ENCODE peak calls at places on chromosomes 12 and 14, in four cellular contexts. J, T, H and Q are unnamed samples.

GRCh38 chr14:70828188-70828587 is 18.9 kb upstream of the MAP3K9 start:
- DNase-seq in J (no peak), T (no peak), H (no peak), Q (no peak)

GRCh38 chr14:36315159-36315853 is 5.1 kb downstream of the MBIP start:
- DNase-seq in J (no peak), T (no peak), H (no peak), Q (no peak)

GRCh38 chr14:75188520-75189267 is 12.3 kb upstream of the TMED10 start:
- DNase-seq in J (peak), T (no peak), H (peak), Q (no peak)

GRCh38 chr12:132647858-132648257 is 29.3 kb downstream of the P2RX2 start:
- DNase-seq in J (no peak), T (no peak), H (no peak), Q (no peak)

GRCh38 chr12:52649066-52649465 is 2.9 kb downstream of the KRT2 start:
- DNase-seq in J (no peak), T (no peak), H (no peak), Q (no peak)

GRCh38 chr12:90908465-90908864 is 46.5 kb downstream of the CCER1 start:
- DNase-seq in J (no peak), T (no peak), H (no peak), Q (no peak)

GRCh38 chr12:122960193-122960569 is 6.1 kb downstream of the ABCB9 start:
- DNase-seq in J (no peak), T (no peak), H (no peak), Q (no peak)

GRCh38 chr12:15728118-15728598 is 61.0 kb downstream of the EPS8 start:
- DNase-seq in J (no peak), T (no peak), H (no peak), Q (no peak)

GRCh38 chr12:112584266-112584722 is 165.5 kb downstream of the PTPN11 start:
- DNase-seq in J (no peak), T (no peak), H (no peak), Q (no peak)

GRCh38 chr14:101194356-101195308 is 291.1 kb upstream of the RTL1 start:
- DNase-seq in J (no peak), T (no peak), H (no peak), Q (no peak)

GRCh38 chr12:67155863-67156262 is 113.3 kb upstream of the CAND1 start:
- DNase-seq in J (no peak), T (no peak), H (no peak), Q (no peak)

GRCh38 chr14:102776761-102777710 is at the start of gene TRAF3:
- DNase-seq in J (peak), T (peak), H (peak), Q (peak)

GRCh38 chr14:65703996-65704395 is 291.5 kb downstream of the FUT8 start:
- DNase-seq in J (no peak), T (no peak), H (no peak), Q (no peak)

GRCh38 chr12:65609359-65609771 is 214.9 kb upstream of the HMGA2 start:
- DNase-seq in J (no peak), T (no peak), H (no peak), Q (peak)

GRCh38 chr14:100982764-100983163 is 79.2 kb upstream of the RTL1 start:
- DNase-seq in J (no peak), T (no peak), H (no peak), Q (no peak)

GRCh38 chr12:121534495-121535148 is 46.2 kb downstream of the KDM2B start:
- DNase-seq in J (no peak), T (peak), H (no peak), Q (no peak)